ENCODE peak calls at places on chromosome 1, in seven cellular contexts. M is stimulated activated CD4-positive, alpha-beta T cell treated with anti-CD3 and anti-CD28 coated beads, Interleukin-1b, Interleukin-23, amount 100 ng/mL, for 24 hours; R is activated CD4-positive, CD25-positive, alpha-beta regulatory T cell treated with anti-CD3 and anti-CD28 coated beads, Interleukin-2, amount 50 U/mL, for 16 hours; C is Peyer's patch; A is AG04450; V is NCI-H2081; X is NCI-H1092. F is an unnamed sample.

GRCh38 chr1:15153184-15153841 is at the start of gene TMEM51:
- DNase-seq in V (peak), C (no peak), X (peak), R (no peak), M (no peak), A (no peak), F (no peak)

GRCh38 chr1:40802078-40803075 is 18.8 kb downstream of the KCNQ4 start:
- DNase-seq in C (peak), V (peak), X (peak), A (peak), M (peak), R (peak), F (no peak)

GRCh38 chr1:5765997-5766913 is 226.0 kb downstream of the NPHP4 start:
- DNase-seq in A (no peak), R (no peak), M (no peak), C (no peak), X (no peak), V (no peak), F (no peak)

GRCh38 chr1:90834354-90835171 is 117.5 kb upstream of the BARHL2 start:
- DNase-seq in X (no peak), C (no peak), V (peak), R (no peak), A (no peak), M (no peak), F (no peak)

GRCh38 chr1:213564215-213564659 is 423.5 kb upstream of the PROX1 start:
- DNase-seq in C (no peak), A (no peak), V (peak), M (no peak), X (no peak), R (no peak), F (no peak)

GRCh38 chr1:193417420-193417819 is 231.0 kb upstream of the B3GALT2 start:
- DNase-seq in M (no peak), V (no peak), X (no peak), C (no peak), A (no peak), R (no peak), F (no peak)

GRCh38 chr1:84862810-84863251 is 30.2 kb downstream of the LPAR3 start:
- DNase-seq in X (no peak), A (no peak), R (peak), V (no peak), M (no peak), C (no peak), F (no peak)

GRCh38 chr1:64471218-64471719 is 1.3 kb downstream of the CACHD1 start:
- DNase-seq in X (no peak), M (no peak), V (no peak), C (no peak), R (no peak), A (no peak), F (no peak)

GRCh38 chr1:182766881-182767645 is 22.5 kb upstream of the NPL start:
- DNase-seq in C (no peak), M (no peak), X (no peak), V (no peak), A (no peak), R (no peak), F (no peak)

GRCh38 chr1:206012086-206012859 is 9.1 kb upstream of the RAB7B start:
- DNase-seq in V (no peak), C (peak), R (no peak), A (no peak), M (no peak), X (no peak), F (no peak)

GRCh38 chr1:46333300-46334029 is 7.1 kb upstream of the NSUN4 start:
- DNase-seq in V (peak), R (no peak), X (no peak), M (no peak), A (no peak), C (no peak), F (no peak)

GRCh38 chr1:50846224-50846839 is 113.7 kb downstream of the FAF1 start:
- DNase-seq in V (no peak), X (no peak), C (no peak), M (no peak), R (no peak), A (no peak), F (no peak)

GRCh38 chr1:157978547-157979403 is 14.7 kb upstream of the KIRREL1 start:
- DNase-seq in A (no peak), V (no peak), M (no peak), X (no peak), C (no peak), R (no peak), F (no peak)

GRCh38 chr1:10873189-10873588 is 76.7 kb upstream of the CASZ1 start:
- DNase-seq in M (no peak), R (no peak), A (no peak), V (no peak), C (no peak), X (no peak), F (no peak)

GRCh38 chr1:19682257-19682656 is 17.6 kb downstream of the HTR6 start:
- DNase-seq in R (no peak), X (no peak), C (no peak), V (no peak), M (no peak), A (peak), F (no peak)

GRCh38 chr1:230632273-230632873 is 9.9 kb upstream of the COG2 start:
- DNase-seq in V (peak), M (no peak), C (no peak), R (no peak), A (no peak), X (peak), F (no peak)

GRCh38 chr1:184684285-184685077 is 70.2 kb downstream of the EDEM3 start:
- DNase-seq in R (no peak), C (no peak), A (no peak), X (peak), V (peak), M (no peak), F (no peak)

GRCh38 chr1:36351222-36351977 is 28.0 kb upstream of the EVA1B start:
- DNase-seq in R (no peak), X (no peak), A (no peak), C (no peak), V (no peak), M (no peak), F (no peak)

GRCh38 chr1:156821801-156822200 is 5.2 kb upstream of the SH2D2A start:
- DNase-seq in C (no peak), R (no peak), V (no peak), X (no peak), M (no peak), A (no peak), F (no peak)

GRCh38 chr1:189821838-189822237 is 655.8 kb downstream of the BRINP3 start:
- DNase-seq in A (no peak), R (no peak), V (no peak), C (no peak), X (no peak), M (no peak), F (no peak)

GRCh38 chr1:107965112-107965991 is at the start of gene VAV3:
- DNase-seq in C (peak), A (no peak), V (peak), M (peak), R (no peak), X (peak), F (peak)

F was measured in brain pericyte.